ENCODE peak calls at places on chromosomes 3 and 15, in six cellular contexts. One of them, this sample, is unnamed.

GRCh38 chr3:53490131-53490474 is 4.3 kb upstream of the CACNA1D start:
- DNase-seq in MCF 10A: no peak
- DNase-seq in PC-3: no peak
- DNase-seq in uterus: no peak
- DNase-seq in sigmoid colon: no peak
- DNase-seq in GM23338: no peak
- DNase-seq in this sample: no peak

GRCh38 chr15:96887730-96888129 is 557.2 kb downstream of the NR2F2 start:
- DNase-seq in PC-3: peak
- DNase-seq in uterus: no peak
- DNase-seq in sigmoid colon: no peak
- DNase-seq in GM23338: no peak
- DNase-seq in MCF 10A: peak
- DNase-seq in this sample: no peak

GRCh38 chr3:125107861-125108567 is 52.2 kb upstream of the HEG1 start:
- DNase-seq in PC-3: peak
- DNase-seq in uterus: no peak
- DNase-seq in MCF 10A: peak
- DNase-seq in GM23338: no peak
- DNase-seq in sigmoid colon: no peak
- DNase-seq in this sample: no peak

GRCh38 chr3:129021140-129021551 is 20.0 kb downstream of the EFCC1 start:
- DNase-seq in PC-3: no peak
- DNase-seq in uterus: no peak
- DNase-seq in MCF 10A: no peak
- DNase-seq in GM23338: no peak
- DNase-seq in sigmoid colon: no peak
- DNase-seq in this sample: no peak

GRCh38 chr3:51373658-51374421 is 11.3 kb upstream of the MANF start:
- DNase-seq in sigmoid colon: no peak
- DNase-seq in GM23338: no peak
- DNase-seq in PC-3: no peak
- DNase-seq in MCF 10A: no peak
- DNase-seq in uterus: no peak
- DNase-seq in this sample: no peak

GRCh38 chr15:65996901-65997300 is 127.6 kb downstream of the RAB11A start:
- DNase-seq in PC-3: no peak
- DNase-seq in sigmoid colon: no peak
- DNase-seq in uterus: no peak
- DNase-seq in GM23338: no peak
- DNase-seq in MCF 10A: no peak
- DNase-seq in this sample: no peak

GRCh38 chr3:66642484-66642883 is 141.7 kb upstream of the LRIG1 start:
- DNase-seq in PC-3: no peak
- DNase-seq in GM23338: no peak
- DNase-seq in MCF 10A: no peak
- DNase-seq in uterus: no peak
- DNase-seq in sigmoid colon: no peak
- DNase-seq in this sample: no peak

GRCh38 chr15:34334676-34335075 is 2.9 kb downstream of the SLC12A6 start:
- DNase-seq in GM23338: no peak
- DNase-seq in PC-3: peak
- DNase-seq in MCF 10A: no peak
- DNase-seq in sigmoid colon: no peak
- DNase-seq in uterus: no peak
- DNase-seq in this sample: no peak

GRCh38 chr15:45276851-45277250 is 24.8 kb downstream of the SLC28A2 start:
- DNase-seq in GM23338: peak
- DNase-seq in MCF 10A: peak
- DNase-seq in PC-3: peak
- DNase-seq in uterus: no peak
- DNase-seq in sigmoid colon: no peak
- DNase-seq in this sample: no peak

GRCh38 chr3:193301441-193301840 is 60.4 kb downstream of the PLAAT1 start:
- DNase-seq in MCF 10A: peak
- DNase-seq in sigmoid colon: no peak
- DNase-seq in PC-3: peak
- DNase-seq in GM23338: no peak
- DNase-seq in uterus: no peak
- DNase-seq in this sample: no peak

GRCh38 chr3:115698851-115699535 is 75.7 kb downstream of the GAP43 start:
- DNase-seq in PC-3: no peak
- DNase-seq in sigmoid colon: no peak
- DNase-seq in GM23338: peak
- DNase-seq in MCF 10A: no peak
- DNase-seq in uterus: no peak
- DNase-seq in this sample: no peak

GRCh38 chr3:134348524-134348923 is 25.7 kb downstream of the AMOTL2 start:
- DNase-seq in GM23338: no peak
- DNase-seq in MCF 10A: peak
- DNase-seq in PC-3: peak
- DNase-seq in uterus: peak
- DNase-seq in sigmoid colon: peak
- DNase-seq in this sample: no peak

GRCh38 chr3:126835472-126836219 is 131.6 kb downstream of the CHCHD6 start:
- DNase-seq in sigmoid colon: peak
- DNase-seq in GM23338: peak
- DNase-seq in uterus: no peak
- DNase-seq in PC-3: peak
- DNase-seq in MCF 10A: peak
- DNase-seq in this sample: no peak

GRCh38 chr3:182682263-182683229 is 110.8 kb upstream of the ATP11B start:
- DNase-seq in MCF 10A: no peak
- DNase-seq in GM23338: peak
- DNase-seq in PC-3: peak
- DNase-seq in uterus: peak
- DNase-seq in sigmoid colon: no peak
- DNase-seq in this sample: peak

GRCh38 chr15:23853291-23853690 is 166.2 kb upstream of the NDN start:
- DNase-seq in uterus: no peak
- DNase-seq in MCF 10A: no peak
- DNase-seq in GM23338: no peak
- DNase-seq in PC-3: no peak
- DNase-seq in sigmoid colon: no peak
- DNase-seq in this sample: no peak

GRCh38 chr3:49734752-49735151 is 11.0 kb upstream of the GMPPB start:
- DNase-seq in sigmoid colon: no peak
- DNase-seq in uterus: no peak
- DNase-seq in GM23338: no peak
- DNase-seq in MCF 10A: no peak
- DNase-seq in PC-3: no peak
- DNase-seq in this sample: no peak

GRCh38 chr3:178174201-178174880 is 361.9 kb upstream of the KCNMB2 start:
- DNase-seq in PC-3: no peak
- DNase-seq in sigmoid colon: no peak
- DNase-seq in uterus: no peak
- DNase-seq in MCF 10A: no peak
- DNase-seq in GM23338: no peak
- DNase-seq in this sample: no peak

GRCh38 chr15:39250460-39251186 is 330.3 kb upstream of the THBS1 start:
- DNase-seq in uterus: no peak
- DNase-seq in MCF 10A: no peak
- DNase-seq in sigmoid colon: no peak
- DNase-seq in PC-3: peak
- DNase-seq in GM23338: no peak
- DNase-seq in this sample: no peak

GRCh38 chr3:71983694-71984093 is 198.7 kb upstream of the PROK2 start:
- DNase-seq in uterus: no peak
- DNase-seq in PC-3: no peak
- DNase-seq in MCF 10A: no peak
- DNase-seq in GM23338: no peak
- DNase-seq in sigmoid colon: no peak
- DNase-seq in this sample: no peak

GRCh38 chr15:67115567-67115966 is 50.2 kb downstream of the SMAD3 start:
- DNase-seq in MCF 10A: no peak
- DNase-seq in GM23338: no peak
- DNase-seq in sigmoid colon: no peak
- DNase-seq in uterus: no peak
- DNase-seq in PC-3: no peak
- DNase-seq in this sample: no peak

GRCh38 chr3:160312014-160312624 is 86.9 kb downstream of the C3orf80 start:
- DNase-seq in MCF 10A: no peak
- DNase-seq in uterus: no peak
- DNase-seq in GM23338: no peak
- DNase-seq in PC-3: no peak
- DNase-seq in sigmoid colon: no peak
- DNase-seq in this sample: no peak

GRCh38 chr15:56038015-56038414 is 44.6 kb upstream of the NEDD4 start:
- DNase-seq in MCF 10A: peak
- DNase-seq in uterus: no peak
- DNase-seq in GM23338: no peak
- DNase-seq in PC-3: no peak
- DNase-seq in sigmoid colon: no peak
- DNase-seq in this sample: no peak

GRCh38 chr3:135622657-135623056 is 342.9 kb upstream of the PPP2R3A start:
- DNase-seq in sigmoid colon: no peak
- DNase-seq in uterus: no peak
- DNase-seq in MCF 10A: no peak
- DNase-seq in PC-3: no peak
- DNase-seq in GM23338: no peak
- DNase-seq in this sample: no peak

GRCh38 chr3:15876669-15877068 is 78.9 kb upstream of the ANKRD28 start:
- DNase-seq in sigmoid colon: no peak
- DNase-seq in GM23338: no peak
- DNase-seq in MCF 10A: no peak
- DNase-seq in uterus: no peak
- DNase-seq in PC-3: no peak
- DNase-seq in this sample: no peak

GRCh38 chr3:197135212-197135611 is 105.6 kb upstream of the MELTF start:
- DNase-seq in sigmoid colon: no peak
- DNase-seq in GM23338: no peak
- DNase-seq in MCF 10A: no peak
- DNase-seq in uterus: no peak
- DNase-seq in PC-3: peak
- DNase-seq in this sample: no peak

GRCh38 chr3:170056710-170057454 is 19.1 kb downstream of the GPR160 start:
- DNase-seq in MCF 10A: no peak
- DNase-seq in GM23338: no peak
- DNase-seq in PC-3: no peak
- DNase-seq in sigmoid colon: no peak
- DNase-seq in uterus: no peak
- DNase-seq in this sample: no peak

GRCh38 chr3:170052398-170052797 is 14.6 kb downstream of the GPR160 start:
- DNase-seq in uterus: no peak
- DNase-seq in MCF 10A: no peak
- DNase-seq in GM23338: no peak
- DNase-seq in sigmoid colon: no peak
- DNase-seq in PC-3: no peak
- DNase-seq in this sample: no peak

GRCh38 chr3:170055209-170055608 is 17.4 kb downstream of the GPR160 start:
- DNase-seq in GM23338: no peak
- DNase-seq in MCF 10A: peak
- DNase-seq in sigmoid colon: no peak
- DNase-seq in uterus: no peak
- DNase-seq in PC-3: peak
- DNase-seq in this sample: no peak

GRCh38 chr3:170057550-170057949 is 19.8 kb downstream of the GPR160 start:
- DNase-seq in MCF 10A: no peak
- DNase-seq in GM23338: no peak
- DNase-seq in PC-3: no peak
- DNase-seq in uterus: no peak
- DNase-seq in sigmoid colon: no peak
- DNase-seq in this sample: no peak

DNA sequence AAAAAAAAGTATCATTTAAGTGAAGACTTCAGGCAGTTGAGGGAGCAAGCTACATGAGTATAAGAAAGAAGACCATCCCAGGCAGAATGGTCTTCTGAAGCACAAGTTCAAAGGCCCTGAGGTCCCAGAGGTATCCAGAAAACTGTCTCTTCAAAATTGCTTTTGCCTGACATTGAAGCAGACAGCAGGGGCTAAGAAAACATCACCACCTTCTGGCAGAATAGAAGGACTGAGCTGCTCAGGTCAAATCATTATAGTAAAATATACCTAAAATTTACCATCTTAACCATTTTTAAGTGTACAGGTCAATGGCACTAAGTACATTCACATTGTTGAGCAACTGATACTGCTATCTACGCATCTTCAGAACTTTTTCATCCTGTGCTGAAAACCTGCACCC is 16.4 kb downstream of the GPR160 start:
- DNase-seq in PC-3: peak
- DNase-seq in uterus: no peak
- DNase-seq in MCF 10A: peak
- DNase-seq in GM23338: peak
- DNase-seq in sigmoid colon: no peak
- DNase-seq in this sample: no peak
- TF ChIP-seq CTCF in PC-3: peak
- TF ChIP-seq CTCF in uterus: no peak
- TF ChIP-seq CTCF in MCF 10A: peak
- TF ChIP-seq CTCF in GM23338: peak
- TF ChIP-seq CTCF in sigmoid colon: no peak
- TF ChIP-seq CTCF in this sample: peak

GRCh38 chr3:120622870-120623718 is 27.0 kb downstream of the NDUFB4 start:
- DNase-seq in uterus: no peak
- DNase-seq in sigmoid colon: no peak
- DNase-seq in GM23338: peak
- DNase-seq in MCF 10A: peak
- DNase-seq in PC-3: peak
- DNase-seq in this sample: no peak
- TF ChIP-seq CTCF in uterus: no peak
- TF ChIP-seq CTCF in sigmoid colon: no peak
- TF ChIP-seq CTCF in GM23338: peak
- TF ChIP-seq CTCF in MCF 10A: peak
- TF ChIP-seq CTCF in PC-3: peak
- TF ChIP-seq CTCF in this sample: no peak

DNA sequence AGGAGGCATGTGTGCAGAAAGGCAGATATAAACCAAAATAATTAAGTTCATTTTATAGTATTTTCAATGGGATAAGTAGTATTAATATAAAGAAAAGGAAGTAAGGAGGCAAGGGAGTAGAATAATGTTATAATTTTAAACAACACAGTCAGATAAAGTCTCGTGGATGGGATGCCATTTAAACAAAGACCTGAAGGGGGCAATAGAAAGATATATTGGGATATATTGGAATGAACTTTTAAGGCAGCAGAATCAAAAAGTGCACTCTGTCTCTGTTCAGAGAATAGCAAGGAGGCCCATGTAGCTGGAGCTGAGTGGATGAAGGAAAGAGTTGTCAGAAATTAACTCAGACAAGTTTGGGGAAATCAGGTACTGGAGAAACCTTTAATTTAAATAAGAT is 158.7 kb downstream of the CGGBP1 start:
- DNase-seq in PC-3: peak
- DNase-seq in uterus: no peak
- DNase-seq in sigmoid colon: no peak
- DNase-seq in MCF 10A: peak
- DNase-seq in GM23338: peak
- DNase-seq in this sample: no peak
- TF ChIP-seq CTCF in PC-3: peak
- TF ChIP-seq CTCF in uterus: no peak
- TF ChIP-seq CTCF in sigmoid colon: no peak
- TF ChIP-seq CTCF in MCF 10A: no peak
- TF ChIP-seq CTCF in GM23338: peak
- TF ChIP-seq CTCF in this sample: peak

DNA sequence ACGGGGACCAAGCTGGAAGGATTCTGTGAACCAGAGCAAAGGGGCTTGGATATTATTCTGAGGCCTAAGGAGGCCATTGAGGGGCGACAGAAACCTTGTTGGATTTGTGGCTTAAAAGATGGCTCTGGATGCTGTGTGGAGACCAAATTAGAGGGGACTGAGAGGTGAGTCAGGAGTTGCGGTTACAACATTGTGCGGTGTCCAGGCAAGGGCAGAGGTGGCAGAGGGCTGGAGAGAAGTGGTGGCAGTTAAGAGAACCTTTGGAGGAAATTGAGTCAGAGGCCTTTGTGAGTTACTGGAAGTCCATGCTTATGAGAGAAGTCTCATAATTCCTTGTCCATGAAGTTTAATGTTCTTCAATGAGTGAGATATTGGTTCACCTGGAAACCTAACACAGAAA is 143.2 kb downstream of the FAM43A start:
- DNase-seq in uterus: no peak
- DNase-seq in MCF 10A: no peak
- DNase-seq in GM23338: no peak
- DNase-seq in PC-3: no peak
- DNase-seq in sigmoid colon: no peak
- DNase-seq in this sample: no peak
- TF ChIP-seq CTCF in uterus: no peak
- TF ChIP-seq CTCF in MCF 10A: no peak
- TF ChIP-seq CTCF in GM23338: no peak
- TF ChIP-seq CTCF in PC-3: no peak
- TF ChIP-seq CTCF in sigmoid colon: no peak
- TF ChIP-seq CTCF in this sample: no peak